ENCODE peak calls at places on chromosomes 12 and 14, in eight cellular contexts. V is GM12878, M is IMR-90, K is stomach, Y is HepG2, R is heart left ventricle, U is ovary, N is body of pancreas. W is an unnamed sample. For H3K4me1, the result is how much of the 10 kb centered on the place peaks cover.

GRCh38 chr12:127300753-127301152 is 966.2 kb upstream of the TMEM132C start:
- DNase-seq in V (no peak), M (no peak), K (no peak), Y (no peak), R (no peak), U (no peak), N (no peak), W (no peak)

GRCh38 chr12:2783936-2784600 is 10.7 kb upstream of the FKBP4 start:
- DNase-seq in V (no peak), M (peak), K (peak), Y (peak), R (peak), U (peak), N (peak), W (no peak)

GRCh38 chr12:28568083-28568482 is 377.8 kb downstream of the CCDC91 start:
- DNase-seq in V (no peak), M (peak), K (peak), Y (no peak), R (no peak), U (no peak), N (no peak), W (no peak)

GRCh38 chr14:80607430-80608200 is 333.9 kb downstream of the CEP128 start:
- DNase-seq in V (no peak), M (no peak), K (no peak), Y (no peak), R (no peak), U (no peak), N (no peak), W (no peak)

GRCh38 chr12:51864701-51865469 is 16.4 kb upstream of the FIGNL2 start:
- DNase-seq in V (no peak), M (no peak), K (no peak), Y (no peak), R (no peak), U (no peak), N (no peak), W (no peak)

GRCh38 chr12:19421503-19422282 is 17.6 kb upstream of the AEBP2 start:
- DNase-seq in V (no peak), M (no peak), K (no peak), Y (no peak), R (no peak), U (no peak), N (no peak), W (no peak)

GRCh38 chr12:120751389-120751788 is 25.8 kb downstream of the ACADS start:
- DNase-seq in V (no peak), M (no peak), K (no peak), Y (no peak), R (no peak), U (no peak), N (no peak), W (no peak)

GRCh38 chr12:45290218-45290609 is 74.3 kb downstream of the ANO6 start:
- DNase-seq in V (no peak), M (peak), K (no peak), Y (no peak), R (no peak), U (no peak), N (no peak), W (no peak)

GRCh38 chr12:127722651-127723050 is 544.3 kb upstream of the TMEM132C start:
- DNase-seq in V (no peak), M (no peak), K (no peak), Y (no peak), R (no peak), U (no peak), N (no peak), W (no peak)

GRCh38 chr12:21551811-21552469 is 25.8 kb downstream of the SPX start:
- DNase-seq in V (no peak), M (no peak), K (no peak), Y (no peak), R (peak), U (no peak), N (no peak), W (no peak)

GRCh38 chr12:52226446-52226845 is 6.6 kb upstream of the KRT7 start:
- DNase-seq in V (no peak), M (no peak), K (no peak), Y (no peak), R (no peak), U (no peak), N (no peak), W (no peak)

GRCh38 chr12:88578274-88578673 is 2.0 kb downstream of the KITLG start:
- DNase-seq in V (no peak), M (no peak), K (no peak), Y (peak), R (no peak), U (no peak), N (no peak), W (no peak)

GRCh38 chr12:69368171-69368570 is 8.6 kb downstream of the YEATS4 start:
- DNase-seq in V (no peak), M (no peak), K (no peak), Y (no peak), R (no peak), U (no peak), N (no peak), W (no peak)

GRCh38 chr14:22974530-22975313 is 7.6 kb downstream of the AJUBA start:
- DNase-seq in V (no peak), M (no peak), K (no peak), Y (no peak), R (peak), U (no peak), N (no peak), W (no peak)

GRCh38 chr12:131939007-131939406 is 9.9 kb downstream of the PUS1 start:
- DNase-seq in V (no peak), M (no peak), K (no peak), Y (no peak), R (peak), U (peak), N (no peak), W (no peak)

GRCh38 chr14:52917732-52918131 is 33.1 kb downstream of the FERMT2 start:
- DNase-seq in V (no peak), M (no peak), K (no peak), Y (no peak), R (no peak), U (no peak), N (no peak), W (no peak)

GRCh38 chr12:42789808-42790760 is 200.5 kb upstream of the PRICKLE1 start:
- DNase-seq in V (no peak), M (no peak), K (no peak), Y (no peak), R (no peak), U (no peak), N (no peak), W (no peak)

GRCh38 chr12:42792265-42792664 is 202.7 kb upstream of the PRICKLE1 start:
- DNase-seq in V (no peak), M (no peak), K (no peak), Y (no peak), R (no peak), U (no peak), N (no peak), W (no peak)

GRCh38 chr12:42791399-42791798 is 201.9 kb upstream of the PRICKLE1 start:
- DNase-seq in V (no peak), M (no peak), K (no peak), Y (no peak), R (no peak), U (no peak), N (no peak), W (no peak)

GRCh38 chr12:42794811-42795210 is 205.3 kb upstream of the PRICKLE1 start:
- DNase-seq in V (no peak), M (peak), K (no peak), Y (no peak), R (no peak), U (no peak), N (no peak), W (no peak)

GRCh38 chr12:42790761-42791151 is 201.2 kb upstream of the PRICKLE1 start:
- DNase-seq in V (no peak), M (peak), K (no peak), Y (no peak), R (no peak), U (no peak), N (no peak), W (no peak)
- TF ChIP-seq POLR2A in V (no peak), M (no peak), K (no peak), Y (no peak), R (no peak), U (no peak), N (no peak), W (no peak)

GRCh38 chr12:104463371-104463770 is 6.6 kb downstream of the CHST11 start:
- DNase-seq in V (no peak), M (no peak), K (no peak), Y (no peak), R (no peak), U (no peak), N (no peak), W (no peak)
- H3K4me1 ChIP-seq in V (half or more), M (under half), K (under half), Y (under half), R (under half), U (under half), N (under half), W (under half)

GRCh38 chr14:88185843-88186242 is 137.2 kb downstream of the KCNK10 start:
- DNase-seq in V (no peak), M (no peak), K (no peak), Y (no peak), R (no peak), U (no peak), N (no peak), W (no peak)

GRCh38 chr14:88184956-88185355 is 138.1 kb downstream of the KCNK10 start:
- DNase-seq in V (no peak), M (no peak), K (no peak), Y (no peak), R (no peak), U (no peak), N (no peak), W (no peak)

GRCh38 chr14:88189840-88190191 is 133.3 kb downstream of the KCNK10 start:
- DNase-seq in V (no peak), M (no peak), K (no peak), Y (no peak), R (no peak), U (no peak), N (no peak), W (no peak)

GRCh38 chr14:88191605-88192004 is 131.5 kb downstream of the KCNK10 start:
- DNase-seq in V (no peak), M (no peak), K (no peak), Y (no peak), R (no peak), U (no peak), N (no peak), W (no peak)

GRCh38 chr14:88189040-88189839 is 133.8 kb downstream of the KCNK10 start:
- DNase-seq in V (peak), M (peak), K (peak), Y (peak), R (peak), U (peak), N (peak), W (no peak)
- TF ChIP-seq POLR2A in V (no peak), M (no peak), K (no peak), Y (no peak), R (no peak), U (no peak), N (no peak), W (no peak)

GRCh38 chr14:55603401-55603953 is 23.5 kb downstream of the KTN1 start:
- DNase-seq in V (no peak), M (no peak), K (no peak), Y (no peak), R (no peak), U (no peak), N (no peak), W (no peak)

GRCh38 chr14:55607386-55607785 is 27.4 kb downstream of the KTN1 start:
- DNase-seq in V (no peak), M (no peak), K (no peak), Y (no peak), R (no peak), U (no peak), N (no peak), W (no peak)

GRCh38 chr14:55604467-55604866 is 24.5 kb downstream of the KTN1 start:
- DNase-seq in V (no peak), M (no peak), K (no peak), Y (no peak), R (no peak), U (no peak), N (no peak), W (no peak)

GRCh38 chr14:55604900-55605418 is 25.0 kb downstream of the KTN1 start:
- DNase-seq in V (no peak), M (no peak), K (no peak), Y (no peak), R (no peak), U (no peak), N (no peak), W (no peak)

GRCh38 chr14:55605793-55606192 is 25.8 kb downstream of the KTN1 start:
- DNase-seq in V (no peak), M (no peak), K (no peak), Y (peak), R (no peak), U (no peak), N (no peak), W (no peak)
- H3K4me1 ChIP-seq in V (under half), M (under half), K (under half), Y (half or more), R (under half), U (under half), N (under half), W (under half)

GRCh38 chr12:86658303-86658702 is 402.1 kb upstream of the MGAT4C start:
- DNase-seq in V (no peak), M (no peak), K (no peak), Y (no peak), R (no peak), U (no peak), N (no peak), W (no peak)
- TF ChIP-seq POLR2A in V (no peak), M (no peak), K (no peak), Y (no peak), R (no peak), U (no peak), N (no peak), W (no peak)

GRCh38 chr14:73457050-73457934 is 1.1 kb downstream of the NUMB start:
- DNase-seq in V (no peak), M (peak), K (peak), Y (no peak), R (peak), U (no peak), N (peak), W (no peak)

GRCh38 chr14:73458219-73458976 is at the start of gene NUMB:
- DNase-seq in V (peak), M (peak), K (peak), Y (peak), R (peak), U (peak), N (peak), W (peak)

GRCh38 chr14:73455294-73455693 is 3.1 kb downstream of the NUMB start:
- DNase-seq in V (no peak), M (no peak), K (no peak), Y (no peak), R (no peak), U (no peak), N (no peak), W (no peak)

GRCh38 chr14:73460691-73461127 is 2.4 kb upstream of the NUMB start:
- DNase-seq in V (no peak), M (peak), K (no peak), Y (no peak), R (peak), U (no peak), N (no peak), W (no peak)

GRCh38 chr14:73457935-73458218 is 469 bp downstream of the NUMB start:
- DNase-seq in V (no peak), M (no peak), K (peak), Y (no peak), R (peak), U (no peak), N (peak), W (no peak)
- H3K4me1 ChIP-seq in V (under half), M (under half), K (half or more), Y (half or more), R (under half), U (under half), N (half or more), W (half or more)

GRCh38 chr12:48851883-48852733 is at the start of gene DDX23:
- DNase-seq in V (peak), M (peak), K (peak), Y (peak), R (peak), U (peak), N (peak), W (peak)
- TF ChIP-seq POLR2A in V (peak), M (peak), K (no peak), Y (peak), R (no peak), U (peak), N (peak), W (no peak)

W was measured in esophagus squamous epithelium.